ENCODE peak calls at places on chromosomes 1 and 21, in seven cellular contexts. D is naive thymus-derived CD4-positive, alpha-beta T cell; V is pancreas; H is fibroblast of lung; K is stomach; F is uterus; U is GM23248. X is an unnamed sample. For H3K4me1, the result is how much of the 10 kb centered on the place peaks cover.

GRCh38 chr1:17527036-17527914 is 12.2 kb upstream of the ARHGEF10L start:
- DNase-seq in H (peak), F (no peak), K (no peak), V (no peak), D (no peak), U (peak), X (no peak)

GRCh38 chr1:163932901-163933300 is 611.1 kb downstream of the NUF2 start:
- DNase-seq in D (no peak), F (no peak), K (no peak), U (no peak), V (no peak), H (no peak), X (no peak)

GRCh38 chr1:235078927-235079381 is 49.7 kb downstream of the TOMM20 start:
- DNase-seq in H (peak), U (peak), F (no peak), K (no peak), V (no peak), D (no peak), X (no peak)

GRCh38 chr1:170676628-170677027 is 12.7 kb downstream of the PRRX1 start:
- DNase-seq in V (no peak), K (no peak), U (peak), H (peak), F (no peak), D (no peak), X (no peak)

GRCh38 chr1:182134257-182134656 is 72.7 kb upstream of the ZNF648 start:
- DNase-seq in F (no peak), H (no peak), U (no peak), K (no peak), D (no peak), V (no peak), X (no peak)

GRCh38 chr1:14108356-14109275 is 408.6 kb downstream of the PRDM2 start:
- DNase-seq in V (peak), K (no peak), U (no peak), H (peak), D (no peak), F (no peak), X (no peak)

GRCh38 chr1:56397409-56397808 is 182.0 kb downstream of the PLPP3 start:
- DNase-seq in U (peak), V (no peak), H (no peak), K (no peak), F (no peak), D (no peak), X (no peak)

GRCh38 chr1:39441797-39442196 is 49.6 kb upstream of the BMP8A start:
- DNase-seq in H (no peak), U (no peak), D (no peak), F (no peak), V (no peak), K (no peak), X (no peak)

GRCh38 chr1:199290186-199290585 is 651.3 kb downstream of the PTPRC start:
- DNase-seq in D (no peak), F (no peak), H (no peak), V (no peak), K (no peak), U (peak), X (no peak)

GRCh38 chr21:39441502-39442475 is 3.8 kb downstream of the LCA5L start:
- DNase-seq in K (no peak), H (peak), U (peak), D (peak), F (no peak), V (no peak), X (no peak)

GRCh38 chr21:41316641-41317392 is at the start of gene FAM3B:
- DNase-seq in H (no peak), F (no peak), U (no peak), K (peak), D (no peak), V (peak), X (no peak)

GRCh38 chr1:29590583-29591555 is 354.5 kb downstream of the PTPRU start:
- DNase-seq in H (peak), F (no peak), K (no peak), U (peak), D (no peak), V (no peak), X (no peak)

GRCh38 chr1:41520951-41521742 is 36.7 kb upstream of the EDN2 start:
- DNase-seq in U (no peak), V (no peak), K (no peak), F (no peak), H (no peak), D (no peak), X (no peak)

GRCh38 chr1:160097911-160098851 is at the start of gene IGSF8:
- DNase-seq in V (peak), H (peak), D (peak), F (peak), K (peak), U (peak), X (peak)

GRCh38 chr1:53061123-53061858 is 722 bp upstream of the PODN start:
- DNase-seq in H (no peak), V (no peak), K (no peak), D (no peak), U (peak), F (peak), X (no peak)

GRCh38 chr1:22747021-22747734 is 36.5 kb downstream of the EPHB2 start:
- DNase-seq in H (peak), D (no peak), U (peak), K (no peak), F (no peak), V (no peak), X (no peak)

GRCh38 chr21:28308516-28308915 is 684.2 kb downstream of the LTN1 start:
- DNase-seq in K (no peak), F (no peak), V (no peak), H (peak), U (peak), D (no peak), X (no peak)

GRCh38 chr1:176815621-176816020 is 348.9 kb downstream of the ASTN1 start:
- DNase-seq in H (no peak), K (no peak), D (no peak), U (no peak), V (no peak), F (no peak), X (no peak)

GRCh38 chr1:36034692-36035091 is 49.2 kb upstream of the TEKT2 start:
- DNase-seq in H (peak), K (no peak), U (peak), D (no peak), V (no peak), F (no peak), X (no peak)

GRCh38 chr1:198681831-198682756 is 43.3 kb downstream of the PTPRC start:
- DNase-seq in V (no peak), K (peak), U (peak), F (no peak), H (peak), D (peak), X (peak)

GRCh38 chr1:87333692-87334347 is 5.1 kb downstream of the LMO4 start:
- DNase-seq in U (peak), H (peak), D (peak), F (no peak), K (no peak), V (no peak), X (no peak)
- H3K4me3 ChIP-seq in U (peak), H (peak), D (peak), F (no peak), K (peak), V (peak), X (peak)

GRCh38 chr21:44299458-44300261 is at the start of gene PFKL:
- DNase-seq in V (peak), F (peak), K (peak), H (peak), D (peak), U (peak), X (peak)
- H3K4me1 ChIP-seq in V (under half), F (under half), K (half or more), H (under half), D (under half), U (under half), X (half or more)

DNA sequence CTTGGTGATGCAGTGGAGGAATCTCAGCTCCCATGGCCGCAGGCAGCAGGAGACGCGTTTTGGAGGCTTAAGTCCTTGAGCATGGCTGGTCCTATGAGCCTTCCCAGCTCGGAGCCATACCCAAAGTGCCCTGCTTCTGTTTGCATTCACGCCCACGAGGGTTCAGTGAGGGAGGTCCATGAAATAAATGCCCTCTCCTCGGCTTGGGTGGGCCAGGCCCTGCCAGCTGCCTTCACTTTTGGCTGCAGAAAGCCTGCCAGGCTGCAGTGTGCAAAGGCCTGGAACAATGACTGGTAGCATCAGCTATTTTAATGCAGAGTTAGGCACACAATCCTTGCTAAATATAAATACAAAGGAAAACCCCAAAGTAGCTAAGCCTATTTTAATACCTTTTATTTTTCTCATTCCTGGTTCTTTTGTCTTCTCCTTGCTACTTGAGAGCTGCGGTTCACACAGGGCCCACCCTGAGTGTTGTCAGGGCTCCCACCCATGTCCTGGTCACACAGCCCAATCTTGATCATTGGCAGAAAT is 49.4 kb downstream of the H3-3A start:
- DNase-seq in F (no peak), V (no peak), K (no peak), H (no peak), U (no peak), D (no peak), X (no peak)
- H3K27ac ChIP-seq in F (no peak), V (no peak), K (no peak), H (no peak), U (no peak), D (no peak), X (peak)

GRCh38 chr1:161421456-161421855 is 53.8 kb upstream of the CFAP126 start:
- DNase-seq in K (no peak), F (no peak), U (no peak), V (no peak), H (no peak), D (no peak), X (no peak)
- H3K4me3 ChIP-seq in K (no peak), F (no peak), U (peak), V (no peak), H (no peak), D (peak), X (peak)